ENCODE peak calls at places on chromosome 3, in six cellular contexts. One of them, this sample, is unnamed.

GRCh38 chr3:115697263-115698053 is 74.1 kb downstream of the GAP43 start:
- DNase-seq in stomach: no peak
- DNase-seq in breast epithelium: no peak
- DNase-seq in Panc1: no peak
- DNase-seq in prostate gland: no peak
- DNase-seq in sigmoid colon: no peak
- DNase-seq in this sample: no peak

GRCh38 chr3:39038165-39038564 is 13.6 kb downstream of the SCN11A start:
- DNase-seq in breast epithelium: no peak
- DNase-seq in sigmoid colon: no peak
- DNase-seq in Panc1: no peak
- DNase-seq in prostate gland: no peak
- DNase-seq in stomach: no peak
- DNase-seq in this sample: no peak

GRCh38 chr3:54826255-54826691 is 101.6 kb downstream of the LRTM1 start:
- DNase-seq in sigmoid colon: no peak
- DNase-seq in prostate gland: no peak
- DNase-seq in Panc1: no peak
- DNase-seq in stomach: no peak
- DNase-seq in breast epithelium: no peak
- DNase-seq in this sample: no peak

GRCh38 chr3:172918568-172919296 is 168.2 kb downstream of the ECT2 start:
- DNase-seq in prostate gland: no peak
- DNase-seq in breast epithelium: no peak
- DNase-seq in stomach: no peak
- DNase-seq in sigmoid colon: no peak
- DNase-seq in Panc1: no peak
- DNase-seq in this sample: no peak

GRCh38 chr3:72767927-72768880 is 80.0 kb downstream of the SHQ1 start:
- DNase-seq in stomach: no peak
- DNase-seq in prostate gland: no peak
- DNase-seq in sigmoid colon: no peak
- DNase-seq in breast epithelium: no peak
- DNase-seq in Panc1: no peak
- DNase-seq in this sample: peak; percentile 34

GRCh38 chr3:34248352-34248751 is 449.9 kb downstream of the PDCD6IP start:
- DNase-seq in sigmoid colon: no peak
- DNase-seq in stomach: no peak
- DNase-seq in breast epithelium: no peak
- DNase-seq in Panc1: no peak
- DNase-seq in prostate gland: no peak
- DNase-seq in this sample: no peak

GRCh38 chr3:149610351-149611105 is 47.3 kb downstream of the WWTR1 start:
- DNase-seq in prostate gland: no peak
- DNase-seq in breast epithelium: no peak
- DNase-seq in stomach: no peak
- DNase-seq in sigmoid colon: peak; percentile 72
- DNase-seq in Panc1: no peak
- DNase-seq in this sample: no peak

GRCh38 chr3:17894434-17895060 is 152.1 kb upstream of the TBC1D5 start:
- DNase-seq in prostate gland: peak; percentile 39
- DNase-seq in Panc1: peak; percentile 2
- DNase-seq in sigmoid colon: no peak
- DNase-seq in breast epithelium: no peak
- DNase-seq in stomach: peak; percentile 36
- DNase-seq in this sample: peak; percentile 76

GRCh38 chr3:48504051-48504946 is at the start of gene SHISA5:
- DNase-seq in prostate gland: peak; percentile 74
- DNase-seq in Panc1: no peak
- DNase-seq in breast epithelium: peak; percentile 71
- DNase-seq in stomach: peak; percentile 76
- DNase-seq in sigmoid colon: peak; percentile 90
- DNase-seq in this sample: peak; percentile 73

GRCh38 chr3:126883241-126883640 is 99.7 kb upstream of the PLXNA1 start:
- DNase-seq in stomach: no peak
- DNase-seq in prostate gland: no peak
- DNase-seq in sigmoid colon: no peak
- DNase-seq in Panc1: no peak
- DNase-seq in breast epithelium: peak; percentile 31
- DNase-seq in this sample: peak; percentile 27

GRCh38 chr3:66480666-66481065 is 20.2 kb downstream of the LRIG1 start:
- DNase-seq in breast epithelium: no peak
- DNase-seq in Panc1: no peak
- DNase-seq in stomach: no peak
- DNase-seq in prostate gland: no peak
- DNase-seq in sigmoid colon: no peak
- DNase-seq in this sample: no peak

GRCh38 chr3:149647812-149648211 is 10.0 kb downstream of the WWTR1 start:
- DNase-seq in stomach: no peak
- DNase-seq in breast epithelium: no peak
- DNase-seq in prostate gland: no peak
- DNase-seq in Panc1: no peak
- DNase-seq in sigmoid colon: no peak
- DNase-seq in this sample: no peak

GRCh38 chr3:98775459-98775858 is 12.3 kb downstream of the ST3GAL6 start:
- DNase-seq in prostate gland: no peak
- DNase-seq in Panc1: no peak
- DNase-seq in stomach: no peak
- DNase-seq in sigmoid colon: no peak
- DNase-seq in breast epithelium: no peak
- DNase-seq in this sample: no peak

GRCh38 chr3:155560135-155560534 is 184.7 kb downstream of the PLCH1 start:
- DNase-seq in prostate gland: no peak
- DNase-seq in breast epithelium: no peak
- DNase-seq in stomach: no peak
- DNase-seq in Panc1: no peak
- DNase-seq in sigmoid colon: no peak
- DNase-seq in this sample: no peak

GRCh38 chr3:138862531-138862923 is 27.8 kb upstream of the PIK3CB start:
- DNase-seq in Panc1: no peak
- DNase-seq in sigmoid colon: no peak
- DNase-seq in prostate gland: no peak
- DNase-seq in breast epithelium: no peak
- DNase-seq in stomach: peak; percentile 41
- DNase-seq in this sample: peak; percentile 81
- TF ChIP-seq POLR2AphosphoS5 in Panc1: no peak
- TF ChIP-seq POLR2AphosphoS5 in sigmoid colon: no peak
- TF ChIP-seq POLR2AphosphoS5 in prostate gland: no peak
- TF ChIP-seq POLR2AphosphoS5 in breast epithelium: no peak
- TF ChIP-seq POLR2AphosphoS5 in stomach: no peak
- TF ChIP-seq POLR2AphosphoS5 in this sample: peak; percentile 49

GRCh38 chr3:58237940-58238681 is 519 bp downstream of the ABHD6 start:
- DNase-seq in sigmoid colon: peak; percentile 88
- DNase-seq in Panc1: no peak
- DNase-seq in prostate gland: no peak
- DNase-seq in stomach: peak; percentile 62
- DNase-seq in breast epithelium: peak; percentile 57
- DNase-seq in this sample: peak; percentile 56
- TF ChIP-seq POLR2AphosphoS5 in sigmoid colon: no peak
- TF ChIP-seq POLR2AphosphoS5 in Panc1: no peak
- TF ChIP-seq POLR2AphosphoS5 in prostate gland: no peak
- TF ChIP-seq POLR2AphosphoS5 in stomach: no peak
- TF ChIP-seq POLR2AphosphoS5 in breast epithelium: no peak
- TF ChIP-seq POLR2AphosphoS5 in this sample: no peak

GRCh38 chr3:1468145-1468544 is 375.3 kb downstream of the CNTN6 start:
- DNase-seq in stomach: no peak
- DNase-seq in breast epithelium: no peak
- DNase-seq in prostate gland: no peak
- DNase-seq in sigmoid colon: no peak
- DNase-seq in Panc1: no peak
- DNase-seq in this sample: no peak

DNA sequence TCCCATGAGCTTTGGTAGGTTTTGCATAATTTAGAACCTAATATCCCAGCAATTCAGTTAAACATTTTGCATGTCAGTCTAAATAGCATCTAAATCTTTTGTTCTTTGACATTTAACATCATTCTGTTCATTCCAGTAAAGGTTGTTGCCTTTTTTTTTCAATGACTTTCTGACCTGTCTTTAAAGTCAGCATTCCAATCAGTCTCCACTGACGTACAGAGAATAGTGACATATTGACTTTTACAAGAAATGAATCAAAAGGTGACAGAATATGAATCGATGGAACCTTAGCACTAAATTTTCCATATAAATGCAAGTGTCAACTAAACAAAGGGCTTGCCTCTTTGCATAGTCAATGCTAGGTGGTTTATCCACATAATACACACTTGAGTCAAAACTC is 370.1 kb downstream of the CNTN6 start:
- DNase-seq in stomach: no peak
- DNase-seq in sigmoid colon: no peak
- DNase-seq in breast epithelium: no peak
- DNase-seq in prostate gland: no peak
- DNase-seq in Panc1: no peak
- DNase-seq in this sample: no peak
- TF ChIP-seq POLR2AphosphoS5 in stomach: no peak
- TF ChIP-seq POLR2AphosphoS5 in sigmoid colon: no peak
- TF ChIP-seq POLR2AphosphoS5 in breast epithelium: no peak
- TF ChIP-seq POLR2AphosphoS5 in prostate gland: no peak
- TF ChIP-seq POLR2AphosphoS5 in Panc1: no peak
- TF ChIP-seq POLR2AphosphoS5 in this sample: no peak

GRCh38 chr3:194130807-194131589 is 5.0 kb upstream of the HES1 start:
- DNase-seq in Panc1: no peak
- DNase-seq in sigmoid colon: no peak
- DNase-seq in breast epithelium: no peak
- DNase-seq in prostate gland: peak; percentile 56
- DNase-seq in stomach: peak; percentile 70
- DNase-seq in this sample: peak; percentile 70
- TF ChIP-seq POLR2AphosphoS5 in Panc1: no peak
- TF ChIP-seq POLR2AphosphoS5 in sigmoid colon: no peak
- TF ChIP-seq POLR2AphosphoS5 in breast epithelium: no peak
- TF ChIP-seq POLR2AphosphoS5 in prostate gland: peak; percentile 40
- TF ChIP-seq POLR2AphosphoS5 in stomach: no peak
- TF ChIP-seq POLR2AphosphoS5 in this sample: no peak

GRCh38 chr3:158849747-158850146 is 47.9 kb downstream of the MFSD1 start:
- DNase-seq in Panc1: no peak
- DNase-seq in prostate gland: no peak
- DNase-seq in breast epithelium: no peak
- DNase-seq in stomach: no peak
- DNase-seq in sigmoid colon: no peak
- DNase-seq in this sample: no peak
- TF ChIP-seq POLR2AphosphoS5 in Panc1: no peak
- TF ChIP-seq POLR2AphosphoS5 in prostate gland: no peak
- TF ChIP-seq POLR2AphosphoS5 in breast epithelium: no peak
- TF ChIP-seq POLR2AphosphoS5 in stomach: no peak
- TF ChIP-seq POLR2AphosphoS5 in sigmoid colon: no peak
- TF ChIP-seq POLR2AphosphoS5 in this sample: no peak

GRCh38 chr3:113695818-113696645 is at the start of gene USF3:
- DNase-seq in stomach: peak; percentile 79
- DNase-seq in prostate gland: peak; percentile 76
- DNase-seq in Panc1: no peak
- DNase-seq in breast epithelium: peak; percentile 63
- DNase-seq in sigmoid colon: peak; percentile 88
- DNase-seq in this sample: peak; percentile 81

GRCh38 chr3:113698213-113698742 is 1.8 kb upstream of the USF3 start:
- DNase-seq in sigmoid colon: no peak
- DNase-seq in stomach: no peak
- DNase-seq in breast epithelium: no peak
- DNase-seq in Panc1: no peak
- DNase-seq in prostate gland: no peak
- DNase-seq in this sample: no peak

GRCh38 chr3:113695426-113695817 is 1.0 kb downstream of the USF3 start:
- DNase-seq in sigmoid colon: no peak
- DNase-seq in Panc1: no peak
- DNase-seq in prostate gland: no peak
- DNase-seq in breast epithelium: no peak
- DNase-seq in stomach: no peak
- DNase-seq in this sample: no peak

GRCh38 chr3:113697192-113698090 is 999 bp upstream of the USF3 start:
- DNase-seq in sigmoid colon: peak; percentile 72
- DNase-seq in stomach: no peak
- DNase-seq in Panc1: no peak
- DNase-seq in breast epithelium: no peak
- DNase-seq in prostate gland: peak; percentile 40
- DNase-seq in this sample: peak; percentile 66

GRCh38 chr3:113696658-113697191 is 283 bp upstream of the USF3 start:
- DNase-seq in stomach: peak; percentile 99
- DNase-seq in prostate gland: peak; percentile 100
- DNase-seq in Panc1: peak; percentile 99
- DNase-seq in breast epithelium: peak; percentile 99
- DNase-seq in sigmoid colon: peak; percentile 100
- DNase-seq in this sample: peak; percentile 100
- TF ChIP-seq POLR2AphosphoS5 in stomach: no peak
- TF ChIP-seq POLR2AphosphoS5 in prostate gland: peak; percentile 95
- TF ChIP-seq POLR2AphosphoS5 in Panc1: no peak
- TF ChIP-seq POLR2AphosphoS5 in breast epithelium: peak; percentile 43
- TF ChIP-seq POLR2AphosphoS5 in sigmoid colon: no peak
- TF ChIP-seq POLR2AphosphoS5 in this sample: peak; percentile 50

DNA sequence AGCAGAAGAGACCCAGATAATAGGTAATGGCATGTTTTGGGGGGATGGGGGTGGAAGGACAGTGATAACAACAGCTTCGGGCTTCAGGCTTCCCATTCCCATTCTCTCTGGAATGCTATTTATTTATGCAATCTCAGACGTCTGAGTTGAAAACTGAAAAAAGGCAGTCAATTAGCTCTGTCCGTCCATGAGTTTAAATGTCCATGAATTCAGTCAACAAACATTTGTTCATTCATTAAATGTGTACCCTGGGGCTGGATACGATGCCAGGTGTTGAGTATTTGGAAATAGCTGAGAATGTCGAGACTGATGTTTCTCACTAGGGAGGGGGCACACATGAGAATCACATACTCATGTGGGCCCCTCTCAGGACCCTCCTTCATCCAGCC is 42.4 kb downstream of the AMOTL2 start:
- DNase-seq in Panc1: no peak
- DNase-seq in sigmoid colon: no peak
- DNase-seq in stomach: no peak
- DNase-seq in breast epithelium: no peak
- DNase-seq in prostate gland: no peak
- DNase-seq in this sample: peak; percentile 48
- TF ChIP-seq POLR2AphosphoS5 in Panc1: no peak
- TF ChIP-seq POLR2AphosphoS5 in sigmoid colon: no peak
- TF ChIP-seq POLR2AphosphoS5 in stomach: no peak
- TF ChIP-seq POLR2AphosphoS5 in breast epithelium: no peak
- TF ChIP-seq POLR2AphosphoS5 in prostate gland: no peak
- TF ChIP-seq POLR2AphosphoS5 in this sample: no peak

DNA sequence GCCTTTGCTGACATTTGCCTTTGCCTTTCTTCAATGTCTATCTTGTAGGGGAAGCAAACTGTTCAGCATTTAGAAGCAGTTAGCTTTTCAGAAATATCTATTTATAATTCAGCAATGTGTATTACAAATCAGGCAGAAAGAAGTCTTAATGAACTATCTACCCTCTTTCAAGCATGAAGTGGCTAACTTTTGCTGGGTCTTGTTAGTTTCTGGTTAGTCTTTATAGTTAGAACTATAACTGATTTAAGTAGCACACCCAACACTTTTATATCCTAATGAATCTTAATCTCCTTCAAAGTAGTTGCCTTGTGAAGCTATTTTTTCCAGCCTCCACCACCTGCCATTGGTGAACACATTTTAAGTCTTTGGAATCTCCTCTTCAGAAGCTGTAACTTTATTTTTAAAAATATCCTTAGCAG is 13.3 kb downstream of the CCNL1 start:
- DNase-seq in stomach: no peak
- DNase-seq in prostate gland: no peak
- DNase-seq in Panc1: no peak
- DNase-seq in sigmoid colon: no peak
- DNase-seq in breast epithelium: no peak
- DNase-seq in this sample: no peak
- TF ChIP-seq POLR2AphosphoS5 in stomach: no peak
- TF ChIP-seq POLR2AphosphoS5 in prostate gland: no peak
- TF ChIP-seq POLR2AphosphoS5 in Panc1: peak; percentile 18
- TF ChIP-seq POLR2AphosphoS5 in sigmoid colon: no peak
- TF ChIP-seq POLR2AphosphoS5 in breast epithelium: no peak
- TF ChIP-seq POLR2AphosphoS5 in this sample: no peak

This sample was measured in GM23338.